ENCODE peak calls at places on chromosomes 6 and 20, in five cellular contexts. One of them, this sample, is unnamed.

GRCh38 chr6:20203561-20204528 is 8.4 kb downstream of the MBOAT1 start:
- DNase-seq in frontal cortex: no peak
- DNase-seq in kidney tubule cell: no peak
- DNase-seq in stimulated activated CD4-positive, alpha-beta T cell treated with anti-CD3 and anti-CD28 coated beads, Interleukin-1b, Interleukin-23, amount 100 ng/mL, for 24 hours: no peak
- DNase-seq in NCI-H1417: no peak
- DNase-seq in this sample: no peak

GRCh38 chr6:36743538-36744441 is 46.2 kb downstream of the RAB44 start:
- DNase-seq in frontal cortex: no peak
- DNase-seq in kidney tubule cell: no peak
- DNase-seq in stimulated activated CD4-positive, alpha-beta T cell treated with anti-CD3 and anti-CD28 coated beads, Interleukin-1b, Interleukin-23, amount 100 ng/mL, for 24 hours: no peak
- DNase-seq in NCI-H1417: no peak
- DNase-seq in this sample: no peak

GRCh38 chr6:382883-383420 is 8.6 kb upstream of the IRF4 start:
- DNase-seq in frontal cortex: no peak
- DNase-seq in kidney tubule cell: no peak
- DNase-seq in stimulated activated CD4-positive, alpha-beta T cell treated with anti-CD3 and anti-CD28 coated beads, Interleukin-1b, Interleukin-23, amount 100 ng/mL, for 24 hours: no peak
- DNase-seq in NCI-H1417: no peak
- DNase-seq in this sample: no peak

GRCh38 chr6:104597541-104598050 is 262.1 kb downstream of the HACE1 start:
- DNase-seq in frontal cortex: no peak
- DNase-seq in kidney tubule cell: peak; percentile 35
- DNase-seq in stimulated activated CD4-positive, alpha-beta T cell treated with anti-CD3 and anti-CD28 coated beads, Interleukin-1b, Interleukin-23, amount 100 ng/mL, for 24 hours: no peak
- DNase-seq in NCI-H1417: no peak
- DNase-seq in this sample: no peak

GRCh38 chr6:30494275-30494990 is 5.1 kb downstream of the HLA-E start:
- DNase-seq in frontal cortex: no peak
- DNase-seq in kidney tubule cell: no peak
- DNase-seq in stimulated activated CD4-positive, alpha-beta T cell treated with anti-CD3 and anti-CD28 coated beads, Interleukin-1b, Interleukin-23, amount 100 ng/mL, for 24 hours: no peak
- DNase-seq in NCI-H1417: no peak
- DNase-seq in this sample: no peak

GRCh38 chr20:22544462-22544861 is 39.9 kb downstream of the FOXA2 start:
- DNase-seq in frontal cortex: no peak
- DNase-seq in kidney tubule cell: no peak
- DNase-seq in stimulated activated CD4-positive, alpha-beta T cell treated with anti-CD3 and anti-CD28 coated beads, Interleukin-1b, Interleukin-23, amount 100 ng/mL, for 24 hours: no peak
- DNase-seq in NCI-H1417: no peak
- DNase-seq in this sample: no peak

GRCh38 chr6:167696261-167696660 is 130.4 kb upstream of the AFDN start:
- DNase-seq in frontal cortex: no peak
- DNase-seq in kidney tubule cell: no peak
- DNase-seq in stimulated activated CD4-positive, alpha-beta T cell treated with anti-CD3 and anti-CD28 coated beads, Interleukin-1b, Interleukin-23, amount 100 ng/mL, for 24 hours: no peak
- DNase-seq in NCI-H1417: no peak
- DNase-seq in this sample: no peak

GRCh38 chr20:24739751-24740150 is 209.3 kb upstream of the CST7 start:
- DNase-seq in frontal cortex: no peak
- DNase-seq in kidney tubule cell: no peak
- DNase-seq in stimulated activated CD4-positive, alpha-beta T cell treated with anti-CD3 and anti-CD28 coated beads, Interleukin-1b, Interleukin-23, amount 100 ng/mL, for 24 hours: no peak
- DNase-seq in NCI-H1417: no peak
- DNase-seq in this sample: no peak

GRCh38 chr6:128311944-128312570 is 208.3 kb downstream of the PTPRK start:
- DNase-seq in frontal cortex: no peak
- DNase-seq in kidney tubule cell: no peak
- DNase-seq in stimulated activated CD4-positive, alpha-beta T cell treated with anti-CD3 and anti-CD28 coated beads, Interleukin-1b, Interleukin-23, amount 100 ng/mL, for 24 hours: no peak
- DNase-seq in NCI-H1417: no peak
- DNase-seq in this sample: no peak

GRCh38 chr6:114304304-114304887 is 38.4 kb downstream of the HS3ST5 start:
- DNase-seq in frontal cortex: no peak
- DNase-seq in kidney tubule cell: peak; percentile 9
- DNase-seq in stimulated activated CD4-positive, alpha-beta T cell treated with anti-CD3 and anti-CD28 coated beads, Interleukin-1b, Interleukin-23, amount 100 ng/mL, for 24 hours: no peak
- DNase-seq in NCI-H1417: no peak
- DNase-seq in this sample: peak; percentile 24

GRCh38 chr6:105746539-105746938 is 339.6 kb upstream of the PRDM1 start:
- DNase-seq in frontal cortex: no peak
- DNase-seq in kidney tubule cell: no peak
- DNase-seq in stimulated activated CD4-positive, alpha-beta T cell treated with anti-CD3 and anti-CD28 coated beads, Interleukin-1b, Interleukin-23, amount 100 ng/mL, for 24 hours: no peak
- DNase-seq in NCI-H1417: no peak
- DNase-seq in this sample: peak; percentile 24

GRCh38 chr20:50389437-50389807 is 120.8 kb upstream of the PTPN1 start:
- DNase-seq in frontal cortex: no peak
- DNase-seq in kidney tubule cell: no peak
- DNase-seq in stimulated activated CD4-positive, alpha-beta T cell treated with anti-CD3 and anti-CD28 coated beads, Interleukin-1b, Interleukin-23, amount 100 ng/mL, for 24 hours: no peak
- DNase-seq in NCI-H1417: no peak
- DNase-seq in this sample: no peak

GRCh38 chr6:72286911-72287311 is 335.0 kb upstream of the KCNQ5 start:
- DNase-seq in frontal cortex: no peak
- DNase-seq in kidney tubule cell: peak; percentile 51
- DNase-seq in stimulated activated CD4-positive, alpha-beta T cell treated with anti-CD3 and anti-CD28 coated beads, Interleukin-1b, Interleukin-23, amount 100 ng/mL, for 24 hours: no peak
- DNase-seq in NCI-H1417: no peak
- DNase-seq in this sample: no peak

GRCh38 chr20:6769953-6770831 is 2.7 kb downstream of the BMP2 start:
- DNase-seq in frontal cortex: peak; percentile 48
- DNase-seq in kidney tubule cell: peak; percentile 76
- DNase-seq in stimulated activated CD4-positive, alpha-beta T cell treated with anti-CD3 and anti-CD28 coated beads, Interleukin-1b, Interleukin-23, amount 100 ng/mL, for 24 hours: no peak
- DNase-seq in NCI-H1417: no peak
- DNase-seq in this sample: no peak

GRCh38 chr6:127956260-127956888 is 55.5 kb upstream of the THEMIS start:
- DNase-seq in frontal cortex: no peak
- DNase-seq in kidney tubule cell: peak; percentile 22
- DNase-seq in stimulated activated CD4-positive, alpha-beta T cell treated with anti-CD3 and anti-CD28 coated beads, Interleukin-1b, Interleukin-23, amount 100 ng/mL, for 24 hours: no peak
- DNase-seq in NCI-H1417: no peak
- DNase-seq in this sample: no peak

GRCh38 chr20:2301164-2301622 is 5.4 kb downstream of the TGM3 start:
- DNase-seq in frontal cortex: no peak
- DNase-seq in kidney tubule cell: peak; percentile 78
- DNase-seq in stimulated activated CD4-positive, alpha-beta T cell treated with anti-CD3 and anti-CD28 coated beads, Interleukin-1b, Interleukin-23, amount 100 ng/mL, for 24 hours: no peak
- DNase-seq in NCI-H1417: no peak
- DNase-seq in this sample: no peak

GRCh38 chr20:17499041-17499440 is 32.1 kb downstream of the BFSP1 start:
- DNase-seq in frontal cortex: no peak
- DNase-seq in kidney tubule cell: peak; percentile 76
- DNase-seq in stimulated activated CD4-positive, alpha-beta T cell treated with anti-CD3 and anti-CD28 coated beads, Interleukin-1b, Interleukin-23, amount 100 ng/mL, for 24 hours: no peak
- DNase-seq in NCI-H1417: no peak
- DNase-seq in this sample: no peak

GRCh38 chr6:157550114-157550989 is 169.4 kb downstream of the ZDHHC14 start:
- DNase-seq in frontal cortex: no peak
- DNase-seq in kidney tubule cell: peak; percentile 52
- DNase-seq in stimulated activated CD4-positive, alpha-beta T cell treated with anti-CD3 and anti-CD28 coated beads, Interleukin-1b, Interleukin-23, amount 100 ng/mL, for 24 hours: no peak
- DNase-seq in NCI-H1417: no peak
- DNase-seq in this sample: no peak

GRCh38 chr20:37565134-37565811 is 37.6 kb upstream of the BLCAP start:
- DNase-seq in frontal cortex: no peak
- DNase-seq in kidney tubule cell: peak; percentile 40
- DNase-seq in stimulated activated CD4-positive, alpha-beta T cell treated with anti-CD3 and anti-CD28 coated beads, Interleukin-1b, Interleukin-23, amount 100 ng/mL, for 24 hours: no peak
- DNase-seq in NCI-H1417: peak; percentile 24
- DNase-seq in this sample: peak; percentile 57

GRCh38 chr6:167481527-167481926 is 156.6 kb downstream of the TTLL2 start:
- DNase-seq in frontal cortex: no peak
- DNase-seq in kidney tubule cell: no peak
- DNase-seq in stimulated activated CD4-positive, alpha-beta T cell treated with anti-CD3 and anti-CD28 coated beads, Interleukin-1b, Interleukin-23, amount 100 ng/mL, for 24 hours: no peak
- DNase-seq in NCI-H1417: no peak
- DNase-seq in this sample: no peak

GRCh38 chr20:36279362-36279761 is 26.8 kb upstream of the DLGAP4 start:
- DNase-seq in frontal cortex: no peak
- DNase-seq in kidney tubule cell: no peak
- DNase-seq in stimulated activated CD4-positive, alpha-beta T cell treated with anti-CD3 and anti-CD28 coated beads, Interleukin-1b, Interleukin-23, amount 100 ng/mL, for 24 hours: no peak
- DNase-seq in NCI-H1417: no peak
- DNase-seq in this sample: no peak

GRCh38 chr20:51428451-51429143 is 113.9 kb downstream of the NFATC2 start:
- DNase-seq in frontal cortex: no peak
- DNase-seq in kidney tubule cell: no peak
- DNase-seq in stimulated activated CD4-positive, alpha-beta T cell treated with anti-CD3 and anti-CD28 coated beads, Interleukin-1b, Interleukin-23, amount 100 ng/mL, for 24 hours: no peak
- DNase-seq in NCI-H1417: no peak
- DNase-seq in this sample: no peak

GRCh38 chr20:50278684-50279531 is 88.3 kb downstream of the CEBPB start:
- DNase-seq in frontal cortex: no peak
- DNase-seq in kidney tubule cell: peak; percentile 33
- DNase-seq in stimulated activated CD4-positive, alpha-beta T cell treated with anti-CD3 and anti-CD28 coated beads, Interleukin-1b, Interleukin-23, amount 100 ng/mL, for 24 hours: no peak
- DNase-seq in NCI-H1417: no peak
- DNase-seq in this sample: no peak

GRCh38 chr20:46599227-46599987 is 49.0 kb upstream of the OCSTAMP start:
- DNase-seq in frontal cortex: no peak
- DNase-seq in kidney tubule cell: no peak
- DNase-seq in stimulated activated CD4-positive, alpha-beta T cell treated with anti-CD3 and anti-CD28 coated beads, Interleukin-1b, Interleukin-23, amount 100 ng/mL, for 24 hours: no peak
- DNase-seq in NCI-H1417: no peak
- DNase-seq in this sample: no peak

GRCh38 chr6:35396991-35397390 is 54.6 kb downstream of the PPARD start:
- DNase-seq in frontal cortex: no peak
- DNase-seq in kidney tubule cell: peak; percentile 83
- DNase-seq in stimulated activated CD4-positive, alpha-beta T cell treated with anti-CD3 and anti-CD28 coated beads, Interleukin-1b, Interleukin-23, amount 100 ng/mL, for 24 hours: no peak
- DNase-seq in NCI-H1417: no peak
- DNase-seq in this sample: no peak

GRCh38 chr20:44532981-44533331 is 11.1 kb upstream of the SERINC3 start:
- DNase-seq in frontal cortex: no peak
- DNase-seq in kidney tubule cell: peak; percentile 42
- DNase-seq in stimulated activated CD4-positive, alpha-beta T cell treated with anti-CD3 and anti-CD28 coated beads, Interleukin-1b, Interleukin-23, amount 100 ng/mL, for 24 hours: no peak
- DNase-seq in NCI-H1417: no peak
- DNase-seq in this sample: no peak

GRCh38 chr6:93568169-93568568 is 148.8 kb upstream of the EPHA7 start:
- DNase-seq in frontal cortex: no peak
- DNase-seq in kidney tubule cell: no peak
- DNase-seq in stimulated activated CD4-positive, alpha-beta T cell treated with anti-CD3 and anti-CD28 coated beads, Interleukin-1b, Interleukin-23, amount 100 ng/mL, for 24 hours: no peak
- DNase-seq in NCI-H1417: no peak
- DNase-seq in this sample: no peak

GRCh38 chr20:62501801-62502495 is 26.2 kb upstream of the GATA5 start:
- DNase-seq in frontal cortex: no peak
- DNase-seq in kidney tubule cell: peak; percentile 99
- DNase-seq in stimulated activated CD4-positive, alpha-beta T cell treated with anti-CD3 and anti-CD28 coated beads, Interleukin-1b, Interleukin-23, amount 100 ng/mL, for 24 hours: peak; percentile 70
- DNase-seq in NCI-H1417: no peak
- DNase-seq in this sample: no peak

GRCh38 chr6:3650959-3651697 is 100.4 kb downstream of the PXDC1 start:
- DNase-seq in frontal cortex: no peak
- DNase-seq in kidney tubule cell: no peak
- DNase-seq in stimulated activated CD4-positive, alpha-beta T cell treated with anti-CD3 and anti-CD28 coated beads, Interleukin-1b, Interleukin-23, amount 100 ng/mL, for 24 hours: no peak
- DNase-seq in NCI-H1417: no peak
- DNase-seq in this sample: no peak

GRCh38 chr6:112694986-112695385 is 347.9 kb downstream of the RFPL4B start:
- DNase-seq in frontal cortex: no peak
- DNase-seq in kidney tubule cell: no peak
- DNase-seq in stimulated activated CD4-positive, alpha-beta T cell treated with anti-CD3 and anti-CD28 coated beads, Interleukin-1b, Interleukin-23, amount 100 ng/mL, for 24 hours: no peak
- DNase-seq in NCI-H1417: peak; percentile 43
- DNase-seq in this sample: peak; percentile 57

GRCh38 chr6:98124176-98124575 is 710.2 kb upstream of the POU3F2 start:
- DNase-seq in frontal cortex: no peak
- DNase-seq in kidney tubule cell: peak; percentile 56
- DNase-seq in stimulated activated CD4-positive, alpha-beta T cell treated with anti-CD3 and anti-CD28 coated beads, Interleukin-1b, Interleukin-23, amount 100 ng/mL, for 24 hours: no peak
- DNase-seq in NCI-H1417: no peak
- DNase-seq in this sample: no peak

GRCh38 chr20:34708621-34709043 is 4.5 kb downstream of the TP53INP2 start:
- DNase-seq in frontal cortex: peak; percentile 51
- DNase-seq in kidney tubule cell: peak; percentile 16
- DNase-seq in stimulated activated CD4-positive, alpha-beta T cell treated with anti-CD3 and anti-CD28 coated beads, Interleukin-1b, Interleukin-23, amount 100 ng/mL, for 24 hours: peak; percentile 43
- DNase-seq in NCI-H1417: peak; percentile 80
- DNase-seq in this sample: peak; percentile 38

GRCh38 chr6:42042108-42042507 is 8.2 kb upstream of the TAF8 start:
- DNase-seq in frontal cortex: no peak
- DNase-seq in kidney tubule cell: no peak
- DNase-seq in stimulated activated CD4-positive, alpha-beta T cell treated with anti-CD3 and anti-CD28 coated beads, Interleukin-1b, Interleukin-23, amount 100 ng/mL, for 24 hours: no peak
- DNase-seq in NCI-H1417: no peak
- DNase-seq in this sample: no peak

GRCh38 chr20:7327815-7328214 is 560.3 kb downstream of the BMP2 start:
- DNase-seq in frontal cortex: no peak
- DNase-seq in kidney tubule cell: peak; percentile 76
- DNase-seq in stimulated activated CD4-positive, alpha-beta T cell treated with anti-CD3 and anti-CD28 coated beads, Interleukin-1b, Interleukin-23, amount 100 ng/mL, for 24 hours: no peak
- DNase-seq in NCI-H1417: no peak
- DNase-seq in this sample: no peak

GRCh38 chr6:16544006-16544405 is 217.3 kb downstream of the ATXN1 start:
- DNase-seq in frontal cortex: no peak
- DNase-seq in kidney tubule cell: peak; percentile 86
- DNase-seq in stimulated activated CD4-positive, alpha-beta T cell treated with anti-CD3 and anti-CD28 coated beads, Interleukin-1b, Interleukin-23, amount 100 ng/mL, for 24 hours: no peak
- DNase-seq in NCI-H1417: no peak
- DNase-seq in this sample: no peak